ENCODE peak calls at places on chromosomes 16 and 17, in six cellular contexts. One of them, this sample, is unnamed.

GRCh38 chr17:80225230-80225629 is 5.0 kb downstream of the SLC26A11 start:
- DNase-seq in fibroblast of lung: no peak
- DNase-seq in ovary: no peak
- DNase-seq in heart right ventricle: no peak
- DNase-seq in IMR-90: no peak
- DNase-seq in fibroblast of mammary gland: no peak
- DNase-seq in this sample: no peak

GRCh38 chr17:74574489-74575142 is 7.3 kb upstream of the CD300H start:
- DNase-seq in fibroblast of lung: no peak
- DNase-seq in ovary: no peak
- DNase-seq in heart right ventricle: no peak
- DNase-seq in IMR-90: no peak
- DNase-seq in fibroblast of mammary gland: no peak
- DNase-seq in this sample: no peak

GRCh38 chr17:46765491-46765890 is 53.0 kb downstream of the WNT3 start:
- DNase-seq in fibroblast of lung: no peak
- DNase-seq in ovary: no peak
- DNase-seq in heart right ventricle: no peak
- DNase-seq in IMR-90: no peak
- DNase-seq in fibroblast of mammary gland: no peak
- DNase-seq in this sample: no peak

GRCh38 chr17:32341857-32342602 is at the start of gene C17orf75:
- DNase-seq in fibroblast of lung: peak; percentile 71
- DNase-seq in ovary: peak; percentile 88
- DNase-seq in heart right ventricle: peak; percentile 81
- DNase-seq in IMR-90: peak; percentile 70
- DNase-seq in fibroblast of mammary gland: peak; percentile 72
- DNase-seq in this sample: no peak

GRCh38 chr17:50214986-50215730 is 13.7 kb upstream of the COL1A1 start:
- DNase-seq in fibroblast of lung: no peak
- DNase-seq in ovary: peak; percentile 23
- DNase-seq in heart right ventricle: no peak
- DNase-seq in IMR-90: no peak
- DNase-seq in fibroblast of mammary gland: peak; percentile 29
- DNase-seq in this sample: no peak

GRCh38 chr17:34980681-34981537 is 597 bp downstream of the LIG3 start:
- DNase-seq in fibroblast of lung: peak; percentile 82
- DNase-seq in ovary: peak; percentile 86
- DNase-seq in heart right ventricle: peak; percentile 68
- DNase-seq in IMR-90: peak; percentile 80
- DNase-seq in fibroblast of mammary gland: peak; percentile 83
- DNase-seq in this sample: peak; percentile 48

GRCh38 chr17:63407741-63408330 is 38.3 kb downstream of the CYB561 start:
- DNase-seq in fibroblast of lung: no peak
- DNase-seq in ovary: no peak
- DNase-seq in heart right ventricle: no peak
- DNase-seq in IMR-90: no peak
- DNase-seq in fibroblast of mammary gland: no peak
- DNase-seq in this sample: no peak

GRCh38 chr16:63135069-63135468 is 1098.8 kb upstream of the CDH8 start:
- DNase-seq in fibroblast of lung: no peak
- DNase-seq in ovary: no peak
- DNase-seq in heart right ventricle: no peak
- DNase-seq in IMR-90: no peak
- DNase-seq in fibroblast of mammary gland: no peak
- DNase-seq in this sample: no peak

GRCh38 chr16:9847146-9847545 is 335.1 kb downstream of the GRIN2A start:
- DNase-seq in fibroblast of lung: peak; percentile 31
- DNase-seq in ovary: no peak
- DNase-seq in heart right ventricle: no peak
- DNase-seq in IMR-90: no peak
- DNase-seq in fibroblast of mammary gland: peak; percentile 60
- DNase-seq in this sample: no peak

GRCh38 chr17:20281860-20282259 is 185.5 kb downstream of the LGALS9B start:
- DNase-seq in fibroblast of lung: peak; percentile 19
- DNase-seq in ovary: no peak
- DNase-seq in heart right ventricle: no peak
- DNase-seq in IMR-90: no peak
- DNase-seq in fibroblast of mammary gland: no peak
- DNase-seq in this sample: no peak

GRCh38 chr17:10193632-10194031 is 4.8 kb downstream of the GAS7 start:
- DNase-seq in fibroblast of lung: no peak
- DNase-seq in ovary: no peak
- DNase-seq in heart right ventricle: no peak
- DNase-seq in IMR-90: no peak
- DNase-seq in fibroblast of mammary gland: no peak
- DNase-seq in this sample: no peak

GRCh38 chr16:87380875-87381274 is 2.7 kb downstream of the FBXO31 start:
- DNase-seq in fibroblast of lung: peak; percentile 23
- DNase-seq in ovary: no peak
- DNase-seq in heart right ventricle: no peak
- DNase-seq in IMR-90: peak; percentile 61
- DNase-seq in fibroblast of mammary gland: peak; percentile 53
- DNase-seq in this sample: no peak
- H3K4me3 ChIP-seq in fibroblast of lung: peak overlapping the region; percentile 76
- H3K4me3 ChIP-seq in ovary: peak overlapping the region; percentile 66
- H3K4me3 ChIP-seq in heart right ventricle: no peak overlapping the region
- H3K4me3 ChIP-seq in IMR-90: no peak overlapping the region
- H3K4me3 ChIP-seq in fibroblast of mammary gland: peak overlapping the region; percentile 72
- H3K4me3 ChIP-seq in this sample: no peak overlapping the region

DNA sequence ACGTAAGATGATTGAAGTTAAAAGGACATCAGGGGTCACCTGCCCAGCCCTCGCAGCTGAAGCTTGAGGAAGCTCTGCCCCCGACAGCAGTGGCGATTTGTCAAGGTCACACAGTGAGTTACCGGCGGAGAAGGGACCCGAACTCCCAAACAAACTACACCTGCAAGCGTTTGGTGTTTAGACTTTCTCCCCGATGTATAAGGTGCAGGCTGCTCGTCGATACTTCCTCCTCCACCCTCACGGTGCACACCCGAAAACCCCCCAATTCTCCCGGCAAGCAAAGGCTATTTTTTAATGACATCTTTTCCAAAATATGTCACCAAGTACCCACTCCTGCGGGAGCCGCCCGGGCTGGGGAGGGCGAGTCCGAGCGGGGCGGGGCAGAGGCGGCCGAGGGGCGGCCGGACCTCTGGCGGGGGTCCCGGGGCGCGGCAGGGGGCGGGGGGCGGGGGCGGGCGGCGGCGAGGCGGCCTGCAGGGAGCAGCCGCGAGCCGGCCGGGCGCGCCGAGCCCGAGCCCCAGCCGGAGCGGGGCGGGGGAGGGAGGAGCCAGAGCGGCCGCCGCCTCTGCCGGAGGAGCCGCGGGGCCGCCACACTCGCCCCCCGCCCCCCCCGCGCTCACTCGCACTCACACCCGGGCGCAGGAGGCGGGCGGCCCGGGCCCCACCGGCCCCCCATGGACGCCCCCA is at the start of gene THRA:
- DNase-seq in fibroblast of lung: no peak
- DNase-seq in ovary: peak; percentile 83
- DNase-seq in heart right ventricle: peak; percentile 76
- DNase-seq in IMR-90: peak; percentile 23
- DNase-seq in fibroblast of mammary gland: no peak
- DNase-seq in this sample: no peak
- TF ChIP-seq CTCF in fibroblast of lung: no peak
- TF ChIP-seq CTCF in ovary: no peak
- TF ChIP-seq CTCF in heart right ventricle: no peak
- TF ChIP-seq CTCF in IMR-90: peak; percentile 36
- TF ChIP-seq CTCF in fibroblast of mammary gland: no peak
- TF ChIP-seq CTCF in this sample: peak; percentile 7

GRCh38 chr17:18356624-18357023 is 6.7 kb downstream of the SHMT1 start:
- DNase-seq in fibroblast of lung: peak; percentile 36
- DNase-seq in ovary: no peak
- DNase-seq in heart right ventricle: peak; percentile 17
- DNase-seq in IMR-90: peak; percentile 50
- DNase-seq in fibroblast of mammary gland: peak; percentile 93
- DNase-seq in this sample: peak; percentile 24
- H3K4me3 ChIP-seq in fibroblast of lung: no peak overlapping the region
- H3K4me3 ChIP-seq in ovary: no peak overlapping the region
- H3K4me3 ChIP-seq in heart right ventricle: no peak overlapping the region
- H3K4me3 ChIP-seq in IMR-90: no peak overlapping the region
- H3K4me3 ChIP-seq in fibroblast of mammary gland: no peak overlapping the region
- H3K4me3 ChIP-seq in this sample: no peak overlapping the region

GRCh38 chr16:88339926-88340754 is 42.6 kb upstream of the ZNF469 start:
- DNase-seq in fibroblast of lung: no peak
- DNase-seq in ovary: no peak
- DNase-seq in heart right ventricle: no peak
- DNase-seq in IMR-90: no peak
- DNase-seq in fibroblast of mammary gland: no peak
- DNase-seq in this sample: no peak

GRCh38 chr16:88338896-88339295 is 43.9 kb upstream of the ZNF469 start:
- DNase-seq in fibroblast of lung: no peak
- DNase-seq in ovary: no peak
- DNase-seq in heart right ventricle: no peak
- DNase-seq in IMR-90: no peak
- DNase-seq in fibroblast of mammary gland: no peak
- DNase-seq in this sample: no peak

GRCh38 chr16:88337021-88337420 is 45.7 kb upstream of the ZNF469 start:
- DNase-seq in fibroblast of lung: peak; percentile 61
- DNase-seq in ovary: no peak
- DNase-seq in heart right ventricle: no peak
- DNase-seq in IMR-90: peak; percentile 10
- DNase-seq in fibroblast of mammary gland: peak; percentile 30
- DNase-seq in this sample: no peak

GRCh38 chr16:88337538-88337937 is 45.2 kb upstream of the ZNF469 start:
- DNase-seq in fibroblast of lung: no peak
- DNase-seq in ovary: no peak
- DNase-seq in heart right ventricle: no peak
- DNase-seq in IMR-90: no peak
- DNase-seq in fibroblast of mammary gland: no peak
- DNase-seq in this sample: no peak

GRCh38 chr16:88338111-88338510 is 44.6 kb upstream of the ZNF469 start:
- DNase-seq in fibroblast of lung: no peak
- DNase-seq in ovary: no peak
- DNase-seq in heart right ventricle: no peak
- DNase-seq in IMR-90: no peak
- DNase-seq in fibroblast of mammary gland: no peak
- DNase-seq in this sample: no peak
- TF ChIP-seq CTCF in fibroblast of lung: no peak
- TF ChIP-seq CTCF in ovary: no peak
- TF ChIP-seq CTCF in heart right ventricle: no peak
- TF ChIP-seq CTCF in IMR-90: no peak
- TF ChIP-seq CTCF in fibroblast of mammary gland: peak; percentile 19
- TF ChIP-seq CTCF in this sample: peak; percentile 11

GRCh38 chr16:53053967-53054669 is 673 bp upstream of the CHD9 start:
- DNase-seq in fibroblast of lung: peak; percentile 25
- DNase-seq in ovary: peak; percentile 76
- DNase-seq in heart right ventricle: peak; percentile 51
- DNase-seq in IMR-90: no peak
- DNase-seq in fibroblast of mammary gland: peak; percentile 39
- DNase-seq in this sample: no peak
- H3K4me3 ChIP-seq in fibroblast of lung: peak overlapping the region; percentile 32
- H3K4me3 ChIP-seq in ovary: peak overlapping the region; percentile 45
- H3K4me3 ChIP-seq in heart right ventricle: peak overlapping the region; percentile 48
- H3K4me3 ChIP-seq in IMR-90: peak overlapping the region; percentile 33
- H3K4me3 ChIP-seq in fibroblast of mammary gland: peak overlapping the region; percentile 72
- H3K4me3 ChIP-seq in this sample: peak overlapping the region; percentile 93

GRCh38 chr17:11580677-11581076 is 17.6 kb upstream of the DNAH9 start:
- DNase-seq in fibroblast of lung: no peak
- DNase-seq in ovary: no peak
- DNase-seq in heart right ventricle: no peak
- DNase-seq in IMR-90: no peak
- DNase-seq in fibroblast of mammary gland: no peak
- DNase-seq in this sample: no peak

GRCh38 chr17:11582217-11582616 is 16.1 kb upstream of the DNAH9 start:
- DNase-seq in fibroblast of lung: no peak
- DNase-seq in ovary: no peak
- DNase-seq in heart right ventricle: no peak
- DNase-seq in IMR-90: no peak
- DNase-seq in fibroblast of mammary gland: no peak
- DNase-seq in this sample: no peak

DNA sequence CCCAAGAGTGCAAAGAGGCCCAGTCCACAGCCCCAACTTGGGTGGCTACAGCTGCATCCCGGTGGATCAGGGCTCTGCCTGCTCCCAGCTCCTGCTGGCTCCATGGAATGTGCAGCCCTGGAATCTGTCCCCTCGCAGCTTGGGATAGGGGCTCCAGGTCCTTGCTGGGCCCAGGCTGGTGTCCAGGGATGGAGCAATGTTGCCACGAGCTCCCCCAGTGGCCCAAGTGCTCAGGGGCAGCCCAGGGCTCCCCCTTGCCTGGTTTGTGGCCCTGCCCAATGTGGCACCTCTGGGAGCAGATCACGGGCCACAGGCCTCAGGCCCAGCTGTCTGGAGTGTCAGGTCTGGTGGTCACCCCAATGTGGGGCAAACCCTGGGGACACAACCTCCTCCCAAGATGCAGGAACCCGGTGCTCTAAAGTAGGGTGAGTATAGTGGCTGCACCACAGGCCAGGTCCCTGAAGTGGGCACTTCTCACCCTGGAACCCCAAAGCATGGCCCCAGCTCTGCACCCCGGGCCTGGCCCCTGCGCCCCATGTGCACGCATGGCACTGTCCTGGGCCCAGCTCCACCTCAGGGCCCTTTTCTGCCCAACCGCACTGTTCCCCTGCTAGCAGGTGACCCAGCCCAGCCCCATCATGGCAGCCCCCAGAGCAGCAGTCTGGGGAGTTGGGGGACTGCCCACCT is 14.8 kb upstream of the DNAH9 start:
- DNase-seq in fibroblast of lung: no peak
- DNase-seq in ovary: no peak
- DNase-seq in heart right ventricle: no peak
- DNase-seq in IMR-90: no peak
- DNase-seq in fibroblast of mammary gland: no peak
- DNase-seq in this sample: no peak
- TF ChIP-seq CTCF in fibroblast of lung: no peak
- TF ChIP-seq CTCF in ovary: no peak
- TF ChIP-seq CTCF in heart right ventricle: no peak
- TF ChIP-seq CTCF in IMR-90: no peak
- TF ChIP-seq CTCF in fibroblast of mammary gland: no peak
- TF ChIP-seq CTCF in this sample: no peak